ENCODE peak calls at places on chromosomes 2 and 18, in ten cellular contexts. H, I, X, A, F, L, K, P, O and E are unnamed samples.

GRCh38 chr2:30385327-30385726 is 61.7 kb upstream of the LCLAT1 start:
- DNase-seq in H (no peak), I (no peak), X (no peak), A (no peak), F (no peak), L (no peak), K (peak), P (peak), O (no peak), E (no peak)

GRCh38 chr2:68832161-68832869 is 38.9 kb downstream of the BMP10 start:
- DNase-seq in H (no peak), I (peak), X (no peak), A (peak), F (peak), L (no peak), K (peak), P (peak), O (no peak), E (no peak)

GRCh38 chr2:176162911-176163654 is 6.0 kb downstream of the HOXD3 start:
- DNase-seq in H (no peak), I (no peak), X (no peak), A (no peak), F (no peak), L (no peak), K (no peak), P (no peak), O (no peak), E (no peak)

GRCh38 chr2:6914829-6915228 is 2.4 kb upstream of the RNF144A start:
- DNase-seq in H (no peak), I (peak), X (no peak), A (no peak), F (no peak), L (no peak), K (peak), P (peak), O (no peak), E (no peak)

GRCh38 chr18:54528942-54529376 is 62.1 kb upstream of the DYNAP start:
- DNase-seq in H (no peak), I (no peak), X (no peak), A (no peak), F (no peak), L (no peak), K (no peak), P (no peak), O (no peak), E (no peak)

GRCh38 chr2:148039783-148040182 is 18.9 kb downstream of the MBD5 start:
- DNase-seq in H (no peak), I (no peak), X (no peak), A (no peak), F (no peak), L (no peak), K (no peak), P (no peak), O (no peak), E (no peak)

GRCh38 chr18:76565238-76566173 is 70.5 kb upstream of the ZNF516 start:
- DNase-seq in H (peak), I (no peak), X (peak), A (peak), F (no peak), L (peak), K (peak), P (peak), O (peak), E (no peak)

GRCh38 chr2:151206446-151206968 is 55.2 kb downstream of the RBM43 start:
- DNase-seq in H (no peak), I (no peak), X (no peak), A (no peak), F (no peak), L (no peak), K (no peak), P (no peak), O (no peak), E (no peak)

GRCh38 chr2:191675807-191676667 is 1.9 kb upstream of the NABP1 start:
- DNase-seq in H (no peak), I (peak), X (no peak), A (peak), F (peak), L (no peak), K (no peak), P (peak), O (no peak), E (peak)

GRCh38 chr2:111663471-111663951 is 220.5 kb downstream of the ANAPC1 start:
- DNase-seq in H (no peak), I (no peak), X (no peak), A (no peak), F (no peak), L (no peak), K (no peak), P (peak), O (no peak), E (no peak)